ENCODE peak calls at places on chromosomes 6 and 20, in four cellular contexts. N is Daoy, X is fibroblast of mammary gland, S is upper lobe of right lung. V is an unnamed sample.

GRCh38 chr20:9555781-9556180 is 41.4 kb downstream of the LAMP5 start:
- DNase-seq in N (peak; percentile 21), X (peak; percentile 65), S (no peak), V (no peak)

GRCh38 chr6:158669145-158670035 is 19.5 kb downstream of the SYTL3 start:
- DNase-seq in N (no peak), X (peak; percentile 40), S (no peak), V (no peak)

GRCh38 chr6:146767632-146768031 is 168.9 kb downstream of the ADGB start:
- DNase-seq in N (no peak), X (no peak), S (no peak), V (no peak)

GRCh38 chr6:131488780-131489179 is 84.2 kb upstream of the ARG1 start:
- DNase-seq in N (peak; percentile 3), X (no peak), S (no peak), V (peak; percentile 3)

GRCh38 chr6:39451831-39452230 is 129.3 kb upstream of the KCNK16 start:
- DNase-seq in N (peak; percentile 62), X (peak; percentile 8), S (no peak), V (no peak)

GRCh38 chr6:134738486-134738885 is 211.4 kb downstream of the ALDH8A1 start:
- DNase-seq in N (no peak), X (no peak), S (no peak), V (no peak)

GRCh38 chr20:1165941-1166340 is 18.8 kb downstream of the TMEM74B start:
- DNase-seq in N (no peak), X (no peak), S (no peak), V (no peak)

GRCh38 chr20:62208805-62209755 is 11.0 kb downstream of the HRH3 start:
- DNase-seq in N (peak; percentile 66), X (peak; percentile 5), S (no peak), V (no peak)

GRCh38 chr20:38579219-38579618 is 1.8 kb upstream of the ADIG start:
- DNase-seq in N (no peak), X (peak; percentile 24), S (no peak), V (no peak)

GRCh38 chr6:91482498-91482897 is 895.6 kb upstream of the MAP3K7 start:
- DNase-seq in N (no peak), X (no peak), S (no peak), V (no peak)

GRCh38 chr6:56230976-56231566 is 16.3 kb downstream of the COL21A1 start:
- DNase-seq in N (no peak), X (no peak), S (no peak), V (peak; percentile 14)